ENCODE peak calls at places on chromosomes 5 and 9, in nine cellular contexts. G is astrocyte of the spinal cord, A is GM13976, T is ovary, K is AG09319, X is cardiac fibroblast, H is suprapubic skin, Q is psoas muscle, O is endothelial cell. M is an unnamed sample.

GRCh38 chr5:100182402-100182801 is 352.8 kb upstream of the FAM174A start:
- DNase-seq in G (no peak), A (no peak), T (no peak), K (no peak), X (no peak), H (no peak), Q (no peak), O (no peak), M (no peak)

GRCh38 chr5:154273028-154273617 is 82.6 kb downstream of the GALNT10 start:
- DNase-seq in G (peak), A (peak), T (peak), K (no peak), X (peak), H (no peak), Q (no peak), O (no peak), M (no peak)

GRCh38 chr5:142360607-142361120 is 35.8 kb upstream of the SPRY4 start:
- DNase-seq in G (peak), A (no peak), T (no peak), K (no peak), X (peak), H (no peak), Q (no peak), O (no peak), M (no peak)

GRCh38 chr5:1745190-1745805 is 54.3 kb downstream of the MRPL36 start:
- DNase-seq in G (no peak), A (no peak), T (peak), K (no peak), X (no peak), H (peak), Q (peak), O (no peak), M (no peak)

GRCh38 chr9:105405514-105406131 is 42.2 kb upstream of the FSD1L start:
- DNase-seq in G (peak), A (no peak), T (no peak), K (no peak), X (no peak), H (no peak), Q (no peak), O (no peak), M (peak)

GRCh38 chr5:177382423-177383029 is 1.7 kb upstream of the SLC34A1 start:
- DNase-seq in G (peak), A (no peak), T (no peak), K (no peak), X (peak), H (no peak), Q (no peak), O (no peak), M (peak)

GRCh38 chr9:89822996-89823395 is 218.2 kb downstream of the GADD45G start:
- DNase-seq in G (no peak), A (no peak), T (no peak), K (no peak), X (no peak), H (no peak), Q (no peak), O (no peak), M (no peak)

GRCh38 chr9:128494108-128494742 is 10.3 kb upstream of the GLE1 start:
- DNase-seq in G (peak), A (no peak), T (peak), K (no peak), X (peak), H (peak), Q (peak), O (peak), M (no peak)

DNA sequence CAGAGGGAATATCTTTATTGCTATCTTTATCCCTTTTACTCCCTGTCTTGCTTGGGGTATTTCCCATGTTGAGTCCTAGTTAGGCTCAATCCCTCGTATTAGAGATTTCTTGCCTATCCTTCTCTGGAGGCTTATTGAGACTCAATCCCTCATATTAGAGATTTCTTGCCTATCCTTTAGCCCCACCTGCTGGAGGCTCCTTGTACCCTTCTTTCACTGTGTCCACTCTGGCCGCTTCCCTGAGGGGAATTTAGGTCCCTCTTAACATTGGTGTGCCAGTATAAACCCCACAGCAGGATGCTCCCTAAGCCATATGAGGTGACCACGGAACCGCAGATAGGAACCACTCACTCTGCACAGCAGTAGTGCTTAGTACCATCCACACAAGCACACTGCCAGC is 110.7 kb upstream of the MAMDC2 start:
- DNase-seq in G (no peak), A (no peak), T (no peak), K (no peak), X (peak), H (no peak), Q (no peak), O (no peak), M (peak)
- TF ChIP-seq CTCF in G (peak), A (no peak), T (no peak), K (no peak), X (peak), H (no peak), Q (no peak), O (no peak), M (peak)

GRCh38 chr9:99015448-99015847 is 71.7 kb downstream of the COL15A1 start:
- DNase-seq in G (no peak), A (no peak), T (no peak), K (no peak), X (no peak), H (no peak), Q (no peak), O (no peak), M (no peak)

GRCh38 chr9:99013550-99013949 is 69.8 kb downstream of the COL15A1 start:
- DNase-seq in G (no peak), A (no peak), T (no peak), K (no peak), X (no peak), H (no peak), Q (no peak), O (no peak), M (no peak)

GRCh38 chr9:99015890-99016289 is 72.2 kb downstream of the COL15A1 start:
- DNase-seq in G (no peak), A (no peak), T (no peak), K (no peak), X (no peak), H (no peak), Q (no peak), O (no peak), M (no peak)

GRCh38 chr9:99011161-99011709 is 67.5 kb downstream of the COL15A1 start:
- DNase-seq in G (peak), A (no peak), T (no peak), K (no peak), X (no peak), H (no peak), Q (no peak), O (no peak), M (peak)

DNA sequence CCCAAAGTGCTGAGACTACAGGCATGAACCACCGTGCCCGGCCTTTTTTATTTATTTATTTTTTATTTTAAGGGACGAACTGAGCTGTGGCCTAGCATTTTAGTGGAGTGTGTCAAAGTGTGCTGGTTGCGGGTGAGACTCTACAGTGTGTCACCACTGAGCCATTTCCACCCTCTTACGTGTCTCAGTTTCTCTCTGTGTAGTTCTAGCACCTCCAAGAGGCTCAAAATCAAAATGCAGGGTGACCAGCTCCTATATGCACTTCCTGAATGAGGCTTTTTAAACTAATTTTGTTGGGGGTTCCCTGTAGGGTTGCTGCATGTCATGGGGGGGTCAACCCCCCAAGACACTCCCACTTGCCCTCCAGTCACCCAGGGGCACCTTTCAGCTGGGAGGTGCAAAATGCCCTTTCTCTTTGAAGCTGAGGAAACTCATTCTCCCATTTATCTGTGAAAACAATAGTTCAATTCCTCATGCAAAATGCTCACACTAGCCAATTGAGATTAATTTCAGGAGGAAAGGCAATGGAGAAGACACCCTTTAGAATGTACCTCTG is 69.3 kb downstream of the COL15A1 start:
- DNase-seq in G (no peak), A (no peak), T (no peak), K (no peak), X (no peak), H (no peak), Q (no peak), O (no peak), M (no peak)
- TF ChIP-seq CTCF in G (no peak), A (no peak), T (no peak), K (peak), X (peak), H (no peak), Q (peak), O (no peak), M (peak)

GRCh38 chr9:71768388-71769174 is at the start of gene CEMIP2:
- DNase-seq in G (peak), A (peak), T (peak), K (peak), X (peak), H (peak), Q (peak), O (peak), M (peak)
- TF ChIP-seq CTCF in G (peak), A (peak), T (no peak), K (peak), X (no peak), H (peak), Q (no peak), O (no peak), M (no peak)

GRCh38 chr9:3527653-3527960 is 1.8 kb upstream of the RFX3 start:
- DNase-seq in G (no peak), A (no peak), T (no peak), K (no peak), X (no peak), H (no peak), Q (no peak), O (no peak), M (peak)

GRCh38 chr9:3525836-3526165 is at the start of gene RFX3:
- DNase-seq in G (peak), A (peak), T (peak), K (peak), X (peak), H (peak), Q (peak), O (peak), M (peak)

GRCh38 chr9:3526903-3527652 is 1.3 kb upstream of the RFX3 start:
- DNase-seq in G (no peak), A (no peak), T (peak), K (no peak), X (peak), H (peak), Q (peak), O (no peak), M (peak)

GRCh38 chr9:3525088-3525835 is 539 bp downstream of the RFX3 start:
- DNase-seq in G (no peak), A (no peak), T (no peak), K (no peak), X (peak), H (no peak), Q (peak), O (peak), M (no peak)

GRCh38 chr9:3526166-3526902 is 533 bp upstream of the RFX3 start:
- DNase-seq in G (peak), A (peak), T (peak), K (peak), X (peak), H (peak), Q (peak), O (peak), M (peak)
- TF ChIP-seq CTCF in G (no peak), A (no peak), T (no peak), K (no peak), X (no peak), H (no peak), Q (no peak), O (no peak), M (no peak)